ENCODE peak calls at places on chromosomes 16 and 17, in nine cellular contexts. K, F, T, Z, N, B, U, L and V are unnamed samples. For H3K4me1, the result is how much of the 10 kb centered on the place peaks cover.

GRCh38 chr17:72369366-72369765 is 248.5 kb downstream of the SOX9 start:
- DNase-seq in T (no peak), Z (peak), L (no peak), B (no peak), F (no peak), K (no peak), U (no peak), N (no peak), V (no peak)

GRCh38 chr16:67238806-67239470 is 8.3 kb downstream of the FHOD1 start:
- DNase-seq in Z (peak), F (no peak), L (no peak), U (no peak), T (no peak), B (no peak), N (no peak), K (no peak), V (no peak)

GRCh38 chr17:49595980-49596379 is 20.3 kb downstream of the NXPH3 start:
- DNase-seq in K (no peak), U (no peak), L (no peak), Z (no peak), B (no peak), N (no peak), F (no peak), T (no peak), V (no peak)

GRCh38 chr17:74045608-74046007 is 157.9 kb upstream of the RPL38 start:
- DNase-seq in T (no peak), B (peak), N (no peak), Z (no peak), F (no peak), K (no peak), U (no peak), L (peak), V (no peak)

GRCh38 chr17:61565213-61565612 is 25.8 kb downstream of the NACA2 start:
- DNase-seq in T (no peak), B (no peak), N (no peak), L (no peak), F (no peak), U (no peak), Z (no peak), K (no peak), V (no peak)

GRCh38 chr16:50303605-50304466 is 37.5 kb downstream of the ADCY7 start:
- DNase-seq in F (peak), K (no peak), N (no peak), Z (peak), L (no peak), B (no peak), U (no peak), T (peak), V (no peak)

GRCh38 chr17:31393749-31394146 is 2.3 kb downstream of the RAB11FIP4 start:
- DNase-seq in K (no peak), B (no peak), F (no peak), L (no peak), Z (peak), U (no peak), T (no peak), N (no peak), V (no peak)

GRCh38 chr16:27720731-27721547 is 171.0 kb downstream of the KATNIP start:
- DNase-seq in B (no peak), T (no peak), N (no peak), F (no peak), K (peak), L (no peak), Z (peak), U (no peak), V (no peak)

GRCh38 chr17:4533522-4534502 is 21.4 kb downstream of the MYBBP1A start:
- DNase-seq in T (no peak), K (no peak), U (no peak), L (peak), B (no peak), F (no peak), N (no peak), Z (no peak), V (no peak)

GRCh38 chr17:8865811-8866210 is 1.7 kb downstream of the PIK3R6 start:
- DNase-seq in T (no peak), B (no peak), Z (no peak), K (no peak), L (no peak), U (no peak), N (no peak), F (no peak), V (no peak)

GRCh38 chr16:53492499-53492898 is 10.5 kb downstream of the AKTIP start:
- DNase-seq in F (no peak), N (no peak), U (no peak), B (no peak), L (no peak), K (no peak), T (no peak), Z (no peak), V (no peak)

DNA sequence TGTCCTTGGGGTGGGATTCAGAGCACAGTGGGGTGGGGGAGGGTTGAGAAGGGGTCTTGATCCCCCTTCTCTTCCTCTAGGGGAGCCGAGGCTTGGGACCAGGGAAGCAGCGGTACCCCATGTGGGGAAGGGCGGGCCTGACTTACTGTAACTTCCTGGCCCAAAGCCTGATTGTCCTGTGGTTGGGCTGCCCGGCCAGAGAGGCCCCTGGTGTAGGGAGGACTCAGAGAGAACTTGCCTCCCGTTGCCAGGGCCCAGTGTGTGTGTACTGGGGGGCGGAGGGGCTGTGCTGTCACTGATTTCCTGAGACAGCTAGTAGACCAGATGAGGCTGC is 16.8 kb downstream of the SOCS3 start:
- DNase-seq in F (peak), Z (peak), U (no peak), L (no peak), N (no peak), K (peak), B (no peak), T (peak), V (no peak)
- H3K4me1 ChIP-seq in F (under half), Z (under half), U (half or more), L (half or more), N (under half), K (under half), B (under half), T (under half), V (half or more)

GRCh38 chr17:77332981-77333685 is 192.4 kb downstream of the SEC14L1 start:
- DNase-seq in L (no peak), F (no peak), U (no peak), B (no peak), T (peak), Z (no peak), N (no peak), K (no peak), V (no peak)

GRCh38 chr17:77330602-77331081 is 189.9 kb downstream of the SEC14L1 start:
- DNase-seq in N (no peak), Z (no peak), L (no peak), F (no peak), U (no peak), T (no peak), B (no peak), K (no peak), V (no peak)

GRCh38 chr17:77332034-77332971 is 191.5 kb downstream of the SEC14L1 start:
- DNase-seq in B (no peak), F (no peak), K (no peak), T (peak), Z (no peak), U (no peak), N (no peak), L (no peak), V (peak)

GRCh38 chr17:77329741-77330531 is 189.2 kb downstream of the SEC14L1 start:
- DNase-seq in T (no peak), Z (no peak), K (no peak), U (no peak), L (no peak), F (no peak), B (no peak), N (no peak), V (no peak)

DNA sequence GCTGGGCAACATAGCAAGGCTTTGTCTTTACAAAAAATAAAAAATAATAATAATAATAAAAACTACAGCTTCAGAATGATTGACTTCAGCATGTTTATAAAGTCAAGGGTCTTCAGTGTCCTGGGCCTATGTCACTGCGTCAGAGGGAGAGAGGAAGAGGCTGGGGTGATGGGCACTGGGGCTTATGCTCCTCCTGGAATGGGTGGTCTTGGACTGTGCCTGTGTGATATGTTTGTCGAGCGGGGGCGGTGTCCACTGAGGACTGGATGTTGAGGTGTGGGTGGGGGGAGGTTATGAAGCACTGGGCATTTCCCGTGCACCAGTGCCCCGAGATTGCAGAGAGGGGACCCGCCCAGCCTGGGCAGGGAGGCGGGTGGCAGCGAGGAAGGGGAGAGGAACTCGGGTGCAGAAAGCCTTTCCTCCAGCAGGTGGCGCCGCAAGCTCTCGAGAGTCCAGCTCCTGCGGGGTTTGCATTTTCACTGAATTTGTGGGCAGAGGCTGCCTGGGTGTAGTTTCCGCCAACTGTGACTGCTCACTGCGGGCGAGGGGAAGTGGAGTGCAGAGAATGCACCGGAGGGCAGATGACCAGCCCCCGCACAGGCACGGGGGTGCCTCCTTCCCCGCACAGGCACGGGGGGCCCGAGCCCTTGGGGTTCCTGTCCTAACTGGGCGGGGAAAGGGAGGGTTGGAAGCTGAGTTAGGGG is 190.5 kb downstream of the SEC14L1 start:
- DNase-seq in K (peak), N (peak), F (peak), U (peak), Z (peak), B (peak), L (peak), T (peak), V (peak)
- H3K4me1 ChIP-seq in K (under half), N (under half), F (under half), U (half or more), Z (under half), B (under half), L (half or more), T (under half), V (under half)

GRCh38 chr16:79751785-79752184 is 151.2 kb upstream of the MAF start:
- DNase-seq in T (peak), L (no peak), U (no peak), B (no peak), K (peak), Z (no peak), N (no peak), F (peak), V (no peak)

GRCh38 chr16:79748629-79749028 is 148.1 kb upstream of the MAF start:
- DNase-seq in T (no peak), N (no peak), K (no peak), B (no peak), Z (no peak), F (no peak), L (no peak), U (no peak), V (no peak)

GRCh38 chr16:79752421-79752820 is 151.9 kb upstream of the MAF start:
- DNase-seq in K (no peak), U (no peak), Z (no peak), N (no peak), L (no peak), T (no peak), F (no peak), B (no peak), V (no peak)

GRCh38 chr16:79747688-79748087 is 147.2 kb upstream of the MAF start:
- DNase-seq in B (no peak), L (no peak), N (no peak), U (no peak), T (no peak), F (no peak), K (no peak), Z (no peak), V (no peak)
- H3K4me1 ChIP-seq in B (under half), L (under half), N (under half), U (under half), T (under half), F (under half), K (under half), Z (under half), V (under half)

GRCh38 chr17:2214047-2214717 is 89.4 kb downstream of the SMG6 start:
- DNase-seq in F (peak), K (peak), N (no peak), U (no peak), L (no peak), B (no peak), Z (peak), T (peak), V (no peak)
- H3K4me1 ChIP-seq in F (under half), K (under half), N (under half), U (half or more), L (under half), B (under half), Z (under half), T (under half), V (under half)

GRCh38 chr16:81806696-81807095 is 27.6 kb downstream of the PLCG2 start:
- DNase-seq in F (no peak), U (no peak), T (no peak), L (no peak), B (no peak), K (no peak), N (no peak), Z (no peak), V (no peak)
- H3K4me1 ChIP-seq in F (under half), U (under half), T (under half), L (under half), B (under half), K (under half), N (under half), Z (under half), V (under half)

GRCh38 chr17:48575673-48576478 is 2.3 kb downstream of the HOXB4 start:
- DNase-seq in K (no peak), N (no peak), B (no peak), U (no peak), Z (peak), L (no peak), F (no peak), T (no peak), V (no peak)
- H3K4me1 ChIP-seq in K (under half), N (under half), B (under half), U (half or more), Z (under half), L (under half), F (under half), T (under half), V (under half)

GRCh38 chr16:64865037-64865696 is 256.7 kb downstream of the CDH11 start:
- DNase-seq in N (no peak), U (no peak), T (peak), K (no peak), L (no peak), B (no peak), Z (no peak), F (no peak), V (no peak)
- H3K4me1 ChIP-seq in N (under half), U (under half), T (under half), K (under half), L (under half), B (under half), Z (under half), F (under half), V (under half)